ENCODE peak calls at places on chromosomes 13 and 19, in six cellular contexts. F is NCI-H1092; U is stimulated activated CD4-positive, alpha-beta T cell treated with anti-CD3 and anti-CD28 coated beads, Interleukin-4, amount 100 ng/mL, for 48 hours; W is effector memory CD8-positive, alpha-beta T cell; H is hippocampal formation; P is progenitor cell of endocrine pancreas. J is an unnamed sample.

GRCh38 chr13:48156466-48156865 is 61.6 kb upstream of the MED4 start:
- DNase-seq in F (no peak), H (no peak), W (peak), P (no peak), U (peak), J (no peak)

GRCh38 chr13:26436914-26437313 is 120.6 kb upstream of the WASF3 start:
- DNase-seq in H (no peak), P (no peak), U (no peak), W (no peak), F (no peak), J (no peak)

GRCh38 chr19:54653181-54653809 is 9.5 kb upstream of the LILRB4 start:
- DNase-seq in P (no peak), H (peak), W (no peak), F (no peak), U (no peak), J (no peak)

GRCh38 chr13:102881819-102882686 is 36.2 kb downstream of the ERCC5 start:
- DNase-seq in H (no peak), U (no peak), F (no peak), P (no peak), W (no peak), J (no peak)

GRCh38 chr19:1651061-1651547 is 1.3 kb downstream of the TCF3 start:
- DNase-seq in U (peak), P (no peak), H (no peak), F (no peak), W (peak), J (no peak)

GRCh38 chr19:10255358-10255757 is 3.3 kb downstream of the MRPL4 start:
- DNase-seq in P (no peak), H (no peak), U (no peak), W (no peak), F (no peak), J (no peak)

GRCh38 chr19:1758231-1758577 is 4.9 kb downstream of the ONECUT3 start:
- DNase-seq in U (no peak), H (no peak), P (no peak), W (no peak), F (no peak), J (no peak)

GRCh38 chr19:55440411-55441105 is 2.5 kb downstream of the SHISA7 start:
- DNase-seq in H (no peak), P (no peak), W (no peak), F (no peak), U (no peak), J (no peak)

GRCh38 chr13:48377857-48378256 is 35.1 kb downstream of the LPAR6 start:
- DNase-seq in W (no peak), F (no peak), P (no peak), U (no peak), H (no peak), J (no peak)

GRCh38 chr19:32017341-32017948 is 328.0 kb upstream of the ZNF507 start:
- DNase-seq in P (no peak), F (no peak), H (no peak), W (no peak), U (no peak), J (no peak)

GRCh38 chr13:80527400-80527799 is 186.5 kb upstream of the SPRY2 start:
- DNase-seq in W (no peak), U (no peak), F (no peak), H (no peak), P (no peak), J (no peak)

GRCh38 chr19:5170329-5170745 is 170.3 kb downstream of the PTPRS start:
- DNase-seq in H (no peak), P (peak), U (peak), W (peak), F (no peak), J (no peak)

GRCh38 chr19:8611391-8611883 is 922 bp upstream of the ADAMTS10 start:
- DNase-seq in P (no peak), U (no peak), H (no peak), W (no peak), F (no peak), J (no peak)

GRCh38 chr19:21358768-21359451 is at the start of gene ZNF738:
- DNase-seq in U (peak), H (peak), W (peak), P (peak), F (peak), J (peak)

GRCh38 chr13:109215377-109215776 is 571.0 kb downstream of the IRS2 start:
- DNase-seq in F (no peak), P (no peak), W (no peak), U (no peak), H (no peak), J (no peak)

GRCh38 chr13:41520016-41520698 is 62.8 kb downstream of the RGCC start:
- DNase-seq in U (no peak), P (no peak), H (no peak), W (no peak), F (no peak), J (no peak)

J was measured in hypothalamus.